ENCODE peak calls at places on chromosomes 11 and 22, in nine cellular contexts. C is right cardiac atrium, X is PC-3, H is thoracic aorta, K is astrocyte, Q is A549, Z is gastrocnemius medialis, P is vagina, U is HCT116. E is an unnamed sample.

GRCh38 chr11:88363004-88363403 is 25.5 kb upstream of the CTSC start:
- DNase-seq in C (no peak), X (no peak), H (no peak), K (no peak), Q (no peak), Z (no peak), P (no peak), U (no peak), E (no peak)

GRCh38 chr11:9146477-9146876 is 55.1 kb upstream of the SCUBE2 start:
- DNase-seq in C (no peak), X (no peak), H (no peak), K (no peak), Q (no peak), Z (no peak), P (no peak), U (no peak), E (no peak)

GRCh38 chr22:38080468-38080846 is 3.5 kb downstream of the SLC16A8 start:
- DNase-seq in C (peak; percentile 42), X (no peak), H (no peak), K (no peak), Q (no peak), Z (no peak), P (no peak), U (no peak), E (no peak)

GRCh38 chr11:62645660-62645933 is 816 bp downstream of the GANAB start:
- DNase-seq in C (no peak), X (no peak), H (no peak), K (no peak), Q (no peak), Z (no peak), P (no peak), U (no peak), E (no peak)

GRCh38 chr11:2794419-2794795 is 91.2 kb downstream of the CDKN1C start:
- DNase-seq in C (peak; percentile 39), X (no peak), H (no peak), K (no peak), Q (no peak), Z (no peak), P (no peak), U (no peak), E (no peak)

GRCh38 chr11:46309669-46310288 is 32.3 kb downstream of the CREB3L1 start:
- DNase-seq in C (peak; percentile 36), X (peak; percentile 68), H (no peak), K (no peak), Q (no peak), Z (no peak), P (no peak), U (peak; percentile 48), E (no peak)

GRCh38 chr11:76626921-76627391 is 43.6 kb downstream of the LRRC32 start:
- DNase-seq in C (no peak), X (peak; percentile 16), H (no peak), K (peak; percentile 87), Q (no peak), Z (no peak), P (peak; percentile 84), U (no peak), E (peak; percentile 48)

GRCh38 chr22:25060522-25061071 is 108.1 kb downstream of the KIAA1671 start:
- DNase-seq in C (no peak), X (no peak), H (no peak), K (no peak), Q (no peak), Z (no peak), P (no peak), U (no peak), E (no peak)

GRCh38 chr11:27718346-27718852 is 18.1 kb upstream of the BDNF start:
- DNase-seq in C (no peak), X (peak; percentile 79), H (no peak), K (peak; percentile 91), Q (peak; percentile 93), Z (no peak), P (no peak), U (peak; percentile 73), E (no peak)

GRCh38 chr11:128318856-128319474 is 268.4 kb downstream of the ETS1 start:
- DNase-seq in C (no peak), X (no peak), H (no peak), K (peak; percentile 32), Q (no peak), Z (no peak), P (no peak), U (no peak), E (no peak)

GRCh38 chr11:59144096-59144495 is 1.4 kb downstream of the FAM111A start:
- DNase-seq in C (no peak), X (peak; percentile 20), H (no peak), K (no peak), Q (no peak), Z (no peak), P (no peak), U (no peak), E (no peak)

DNA sequence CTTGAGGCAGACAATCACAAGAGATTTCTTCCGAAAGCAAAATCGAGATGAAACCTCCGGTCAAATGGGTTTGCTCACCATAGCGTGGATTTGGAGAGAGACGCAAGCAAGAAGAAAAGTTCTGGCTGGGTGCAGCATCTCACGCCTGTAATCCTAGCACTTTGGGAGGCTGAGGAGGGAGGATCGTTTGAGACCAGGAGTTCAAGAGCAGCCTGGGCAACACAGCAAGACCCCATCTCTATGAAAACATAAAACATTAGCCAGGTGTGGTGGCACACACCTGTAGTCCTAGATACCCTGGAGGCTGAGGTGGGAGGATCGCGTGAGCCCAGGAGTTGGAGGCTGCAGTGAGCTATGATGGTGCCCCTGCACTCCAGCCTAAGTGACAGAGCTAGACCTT is 24.4 kb downstream of the MN1 start:
- DNase-seq in C (no peak), X (no peak), H (no peak), K (no peak), Q (no peak), Z (no peak), P (no peak), U (no peak), E (no peak)
- H3K4me1 ChIP-seq in C (peaks cover 5% of the 10 kb centered on the region), X (no peaks in the 10 kb centered on the region), H (peaks cover 46% of the 10 kb centered on the region), K (peaks cover 54% of the 10 kb centered on the region), Q (no peaks in the 10 kb centered on the region), Z (peaks cover 76% of the 10 kb centered on the region), P (peaks cover 32% of the 10 kb centered on the region), U (no peaks in the 10 kb centered on the region), E (peaks cover 53% of the 10 kb centered on the region)

GRCh38 chr11:68837583-68838571 is 3.8 kb downstream of the CPT1A start:
- DNase-seq in C (no peak), X (no peak), H (no peak), K (no peak), Q (no peak), Z (no peak), P (no peak), U (no peak), E (no peak)
- H3K4me3 ChIP-seq in C (no peak overlapping the region), X (peak overlapping the region; percentile 78), H (peak overlapping the region; percentile 86), K (no peak overlapping the region), Q (no peak overlapping the region), Z (no peak overlapping the region), P (no peak overlapping the region), U (no peak overlapping the region), E (no peak overlapping the region)

DNA sequence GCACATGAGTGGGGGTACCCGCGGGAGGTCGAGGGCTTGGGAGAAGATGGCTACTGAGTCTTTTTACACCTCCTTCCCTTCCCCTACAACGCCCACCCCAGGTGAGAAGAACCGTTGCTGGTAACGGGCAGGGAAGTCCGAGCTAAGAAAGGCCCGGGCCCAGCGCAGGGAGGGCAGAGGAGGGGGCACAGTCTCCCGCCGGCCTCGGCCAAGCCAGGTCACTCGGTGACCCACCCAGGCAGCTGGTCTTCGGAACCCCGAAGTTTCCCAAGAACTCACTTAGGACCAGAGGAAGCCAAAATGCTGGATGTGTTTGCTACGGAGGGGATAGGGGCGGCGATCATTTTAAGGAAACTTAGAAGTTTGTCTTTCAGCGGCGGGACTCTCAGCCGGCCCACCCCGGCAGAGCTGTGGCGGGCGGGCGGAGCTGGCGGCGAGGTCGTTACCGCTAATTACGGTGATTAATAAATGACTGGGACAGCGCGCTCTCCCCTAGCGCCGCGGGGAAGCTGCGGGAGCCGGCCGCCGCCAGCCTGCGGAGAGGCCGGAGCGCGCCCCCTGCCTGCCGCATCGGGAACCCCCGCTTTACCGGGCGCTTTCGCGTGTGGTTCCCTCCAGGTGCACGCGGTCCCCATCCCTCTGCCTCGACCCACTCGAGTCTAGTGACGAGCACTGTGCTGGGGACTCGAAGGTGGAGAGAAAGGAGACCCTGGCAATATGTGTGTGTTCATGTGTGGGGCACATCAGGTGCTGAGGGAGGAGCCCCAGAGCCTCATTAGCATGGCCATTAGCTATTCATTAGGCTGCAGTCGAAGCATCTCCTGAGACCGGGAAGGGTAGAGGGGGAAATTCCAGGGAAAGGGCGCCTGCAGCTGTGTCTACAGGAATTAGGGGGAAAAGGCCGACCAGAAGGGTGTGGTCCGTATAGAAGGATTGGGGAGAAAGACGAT is 945 bp downstream of the ROBO3 start:
- DNase-seq in C (peak; percentile 77), X (peak; percentile 30), H (no peak), K (no peak), Q (no peak), Z (no peak), P (no peak), U (no peak), E (no peak)
- H3K4me1 ChIP-seq in C (no peaks in the 10 kb centered on the region), X (no peaks in the 10 kb centered on the region), H (peaks cover 27% of the 10 kb centered on the region), K (peaks cover 11% of the 10 kb centered on the region), Q (peaks cover 14% of the 10 kb centered on the region), Z (peaks cover 29% of the 10 kb centered on the region), P (peaks cover 34% of the 10 kb centered on the region), U (peaks cover 9% of the 10 kb centered on the region), E (no peaks in the 10 kb centered on the region)

GRCh38 chr22:43042101-43042780 is 27.3 kb upstream of the PACSIN2 start:
- DNase-seq in C (no peak), X (no peak), H (no peak), K (peak; percentile 14), Q (no peak), Z (no peak), P (no peak), U (no peak), E (no peak)

GRCh38 chr22:43035250-43035649 is 20.3 kb upstream of the PACSIN2 start:
- DNase-seq in C (no peak), X (no peak), H (no peak), K (no peak), Q (no peak), Z (no peak), P (no peak), U (no peak), E (no peak)

GRCh38 chr22:43039800-43040199 is 24.9 kb upstream of the PACSIN2 start:
- DNase-seq in C (peak; percentile 11), X (no peak), H (no peak), K (no peak), Q (no peak), Z (no peak), P (no peak), U (no peak), E (no peak)

GRCh38 chr22:43038325-43038724 is 23.4 kb upstream of the PACSIN2 start:
- DNase-seq in C (peak; percentile 41), X (no peak), H (no peak), K (no peak), Q (no peak), Z (no peak), P (peak; percentile 86), U (no peak), E (no peak)
- H3K4me3 ChIP-seq in C (no peak overlapping the region), X (no peak overlapping the region), H (no peak overlapping the region), K (no peak overlapping the region), Q (no peak overlapping the region), Z (no peak overlapping the region), P (no peak overlapping the region), U (no peak overlapping the region), E (no peak overlapping the region)

E was measured in right atrium auricular region.